ENCODE peak calls at places on chromosomes 6 and 20, in ten cellular contexts. A is GM12864, F is coronary artery, W is choroid plexus epithelial cell, T is kidney, I is HFF-Myc, K is GM23338, O is fibroblast of lung, B is tibial nerve, J is endodermal cell. U is an unnamed sample.

GRCh38 chr6:47413752-47414516 is 63.7 kb upstream of the CD2AP start:
- DNase-seq in A (peak; percentile 47), F (no peak), W (peak; percentile 87), T (no peak), I (peak; percentile 37), K (peak; percentile 77), O (peak; percentile 82), B (no peak), J (no peak), U (peak; percentile 29)

GRCh38 chr6:2918936-2919335 is 15.8 kb upstream of the SERPINB9 start:
- DNase-seq in A (no peak), F (peak; percentile 5), W (no peak), T (no peak), I (no peak), K (no peak), O (no peak), B (no peak), J (peak; percentile 21), U (no peak)

GRCh38 chr6:170152989-170153388 is 137.9 kb downstream of the DLL1 start:
- DNase-seq in A (no peak), F (no peak), W (peak; percentile 63), T (peak; percentile 85), I (no peak), K (peak; percentile 65), O (no peak), B (no peak), J (peak; percentile 88), U (peak; percentile 54)

GRCh38 chr6:148263961-148264360 is 78.7 kb upstream of the SASH1 start:
- DNase-seq in A (no peak), F (no peak), W (peak; percentile 50), T (no peak), I (no peak), K (no peak), O (no peak), B (no peak), J (no peak), U (no peak)

GRCh38 chr20:41330343-41330720 is 10.3 kb upstream of the LPIN3 start:
- DNase-seq in A (no peak), F (no peak), W (peak; percentile 73), T (peak; percentile 67), I (no peak), K (no peak), O (no peak), B (no peak), J (no peak), U (no peak)

GRCh38 chr6:134447883-134448387 is 130.0 kb upstream of the SGK1 start:
- DNase-seq in A (no peak), F (no peak), W (peak; percentile 43), T (no peak), I (peak; percentile 70), K (no peak), O (peak; percentile 97), B (no peak), J (no peak), U (no peak)

GRCh38 chr6:88238065-88238464 is 71.9 kb upstream of the CNR1 start:
- DNase-seq in A (peak; percentile 31), F (no peak), W (peak; percentile 75), T (no peak), I (no peak), K (peak; percentile 73), O (no peak), B (no peak), J (peak; percentile 81), U (no peak)

GRCh38 chr20:60100780-60101179 is 142.6 kb downstream of the CDH26 start:
- DNase-seq in A (no peak), F (no peak), W (no peak), T (no peak), I (no peak), K (no peak), O (no peak), B (no peak), J (no peak), U (no peak)

GRCh38 chr6:83113258-83113657 is 45.8 kb downstream of the DOP1A start:
- DNase-seq in A (no peak), F (no peak), W (peak; percentile 19), T (no peak), I (no peak), K (no peak), O (no peak), B (no peak), J (no peak), U (no peak)

GRCh38 chr20:53337419-53338101 is 256.1 kb downstream of the ZNF217 start:
- DNase-seq in A (no peak), F (no peak), W (no peak), T (no peak), I (no peak), K (no peak), O (no peak), B (no peak), J (no peak), U (no peak)

GRCh38 chr6:74597266-74597665 is 608.6 kb downstream of the COL12A1 start:
- DNase-seq in A (no peak), F (no peak), W (peak; percentile 70), T (no peak), I (no peak), K (no peak), O (peak; percentile 39), B (no peak), J (no peak), U (no peak)

GRCh38 chr6:1404066-1404712 is 14.8 kb downstream of the FOXF2 start:
- DNase-seq in A (no peak), F (no peak), W (peak; percentile 86), T (no peak), I (no peak), K (no peak), O (peak; percentile 75), B (no peak), J (no peak), U (peak; percentile 34)

GRCh38 chr6:127225497-127225896 is 41.2 kb upstream of the RNF146 start:
- DNase-seq in A (no peak), F (no peak), W (no peak), T (no peak), I (no peak), K (no peak), O (no peak), B (no peak), J (no peak), U (no peak)

GRCh38 chr6:39335780-39336541 is 13.5 kb upstream of the KCNK16 start:
- DNase-seq in A (no peak), F (no peak), W (no peak), T (peak; percentile 66), I (no peak), K (no peak), O (peak; percentile 2), B (no peak), J (no peak), U (no peak)

GRCh38 chr6:133548409-133548808 is 307.3 kb downstream of the EYA4 start:
- DNase-seq in A (no peak), F (no peak), W (peak; percentile 84), T (no peak), I (no peak), K (peak; percentile 25), O (peak; percentile 55), B (no peak), J (no peak), U (no peak)

GRCh38 chr6:126696921-126697693 is 357.2 kb downstream of the CENPW start:
- DNase-seq in A (no peak), F (no peak), W (peak; percentile 32), T (no peak), I (no peak), K (no peak), O (no peak), B (no peak), J (peak; percentile 42), U (no peak)

GRCh38 chr6:82861121-82861520 is 204.5 kb downstream of the UBE3D start:
- DNase-seq in A (no peak), F (no peak), W (no peak), T (no peak), I (no peak), K (no peak), O (no peak), B (no peak), J (no peak), U (no peak)

GRCh38 chr6:145508107-145508506 is 227.2 kb downstream of the EPM2A start:
- DNase-seq in A (no peak), F (no peak), W (peak; percentile 25), T (no peak), I (no peak), K (peak; percentile 75), O (no peak), B (no peak), J (peak; percentile 66), U (no peak)
- TF ChIP-seq CTCF in A (peak; percentile 52), F (no peak), W (peak; percentile 49), T (no peak), I (peak; percentile 32), K (peak; percentile 78), O (peak; percentile 11), B (no peak), J (peak; percentile 70), U (no peak)

DNA sequence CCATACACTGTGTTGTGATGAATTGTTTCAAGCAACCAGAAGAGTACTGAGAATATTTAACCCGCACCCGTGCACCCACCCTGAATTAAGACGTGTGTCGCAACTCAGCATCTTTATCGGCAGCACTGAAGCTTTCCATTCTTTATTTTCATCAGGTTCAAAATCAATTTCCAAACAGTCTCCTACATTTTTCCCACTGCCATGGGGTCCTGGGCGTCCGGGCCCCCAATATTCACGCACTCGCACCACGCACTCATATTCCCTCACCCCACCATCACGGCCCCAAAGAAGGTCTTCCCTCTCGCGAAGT is 1.8 kb downstream of the LTB start:
- DNase-seq in A (no peak), F (no peak), W (no peak), T (no peak), I (no peak), K (no peak), O (no peak), B (no peak), J (no peak), U (no peak)
- H3K4me3 ChIP-seq in A (peak overlapping the region; percentile 87), F (peak overlapping the region; percentile 83), W (peak overlapping the region; percentile 86), T (peak overlapping the region; percentile 90), I (peak overlapping the region; percentile 64), K (peak overlapping the region; percentile 95), O (peak overlapping the region; percentile 39), B (peak overlapping the region; percentile 80), J (peak overlapping the region; percentile 94), U (peak overlapping the region; percentile 79)

DNA sequence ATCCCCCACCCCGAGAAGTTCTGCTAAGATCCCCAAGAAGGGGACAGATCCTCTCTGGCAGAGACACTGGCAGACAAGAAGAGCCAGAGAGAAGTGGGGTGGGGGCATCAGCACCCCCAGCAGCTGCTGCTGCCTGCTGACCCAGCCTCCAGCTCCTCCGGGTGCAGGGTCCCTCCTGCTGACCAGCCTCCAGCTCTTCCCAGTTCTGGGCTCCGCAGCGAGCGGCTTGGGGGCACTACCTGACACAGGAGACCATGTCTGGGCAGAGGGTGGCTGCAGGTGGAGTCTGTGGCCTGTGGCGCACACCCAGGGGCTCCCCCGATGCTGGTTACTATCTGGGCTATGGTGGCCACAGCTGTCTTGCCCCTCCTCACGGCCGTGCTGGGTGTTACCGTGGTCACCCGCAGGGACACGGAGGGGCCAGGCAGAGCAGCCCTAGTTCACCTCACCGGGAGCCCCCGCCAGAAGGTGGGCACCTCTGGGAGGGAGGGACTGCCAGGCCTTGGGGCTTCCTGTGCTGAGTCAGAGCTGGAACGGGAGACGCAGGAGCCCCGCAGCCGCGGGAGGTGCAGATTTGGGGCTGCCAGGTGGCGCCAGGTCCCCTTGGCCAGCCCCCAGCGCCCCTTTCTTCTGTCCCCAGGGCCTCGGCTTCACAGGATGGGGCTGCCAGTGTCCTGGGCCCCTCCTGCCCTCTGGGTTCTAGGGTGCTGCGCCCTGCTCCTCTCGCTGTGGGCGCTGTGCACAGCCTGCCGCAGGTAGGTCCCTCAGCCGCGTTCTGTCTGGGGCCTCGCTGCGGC is 627 bp downstream of the LIME1 start:
- DNase-seq in A (no peak), F (peak; percentile 76), W (no peak), T (peak; percentile 78), I (no peak), K (no peak), O (no peak), B (no peak), J (peak; percentile 76), U (no peak)
- TF ChIP-seq CTCF in A (no peak), F (no peak), W (no peak), T (no peak), I (no peak), K (no peak), O (no peak), B (no peak), J (no peak), U (no peak)

GRCh38 chr6:153065222-153065621 is 62.7 kb upstream of the MTRF1L start:
- DNase-seq in A (no peak), F (no peak), W (no peak), T (no peak), I (no peak), K (no peak), O (no peak), B (no peak), J (no peak), U (no peak)
- H3K4me3 ChIP-seq in A (no peak overlapping the region), F (no peak overlapping the region), W (no peak overlapping the region), T (no peak overlapping the region), I (no peak overlapping the region), K (no peak overlapping the region), O (no peak overlapping the region), B (no peak overlapping the region), J (no peak overlapping the region), U (no peak overlapping the region)